ENCODE peak calls at places on chromosomes 7 and 10, in five cellular contexts. E is activated CD4-positive, CD25-positive, alpha-beta regulatory T cell treated with anti-CD3 and anti-CD28 coated beads, Interleukin-2, amount 50 U/mL, for 72 hours; X is Right ventricle myocardium inferior; O is type B pancreatic cell; A is T1000. S is an unnamed sample.
A peak's percentile ranks its signal among the peaks of the same experiment; 100 is the strongest.

GRCh38 chr10:36437367-36437766 is 688.0 kb upstream of the ANKRD30A start:
- DNase-seq in E (no peak), X (no peak), O (no peak), A (no peak), S (no peak)

GRCh38 chr10:6053816-6054581 is 8.2 kb downstream of the IL2RA start:
- DNase-seq in A (no peak), X (peak; percentile 78), E (no peak), O (no peak), S (no peak)

GRCh38 chr7:112492165-112492564 is 11.4 kb downstream of the LSMEM1 start:
- DNase-seq in O (no peak), A (no peak), E (no peak), X (no peak), S (no peak)

GRCh38 chr10:129934196-129934925 is 29.7 kb downstream of the EBF3 start:
- DNase-seq in A (no peak), E (no peak), X (no peak), O (no peak), S (no peak)

GRCh38 chr7:67484244-67484751 is 487.7 kb downstream of the TYW1 start:
- DNase-seq in E (no peak), A (peak; percentile 5), O (peak; percentile 69), X (no peak), S (no peak)

GRCh38 chr10:12849351-12850181 is 151.9 kb downstream of the CCDC3 start:
- DNase-seq in E (no peak), X (no peak), A (no peak), O (no peak), S (no peak)

GRCh38 chr10:89685932-89686331 is 15.5 kb upstream of the KIF20B start:
- DNase-seq in A (no peak), O (no peak), X (no peak), E (no peak), S (no peak)

GRCh38 chr10:124999433-125000365 is 57.8 kb downstream of the ZRANB1 start:
- DNase-seq in X (no peak), O (peak; percentile 59), E (peak; percentile 25), A (no peak), S (peak; percentile 88)

GRCh38 chr10:20059084-20059835 is 243.0 kb downstream of the PLXDC2 start:
- DNase-seq in O (no peak), X (no peak), E (no peak), A (no peak), S (no peak)